ENCODE peak calls at places on chromosomes 16 and 17, in four cellular contexts. One of them, this sample, is unnamed.

GRCh38 chr17:28093999-28094716 is 51.7 kb downstream of the NLK start:
- DNase-seq in SK-N-SH: no peak
- DNase-seq in A549: no peak
- DNase-seq in GM12878: no peak
- DNase-seq in this sample: no peak

GRCh38 chr17:8893059-8893458 is 25.6 kb upstream of the PIK3R6 start:
- DNase-seq in SK-N-SH: no peak
- DNase-seq in A549: no peak
- DNase-seq in GM12878: no peak
- DNase-seq in this sample: no peak

GRCh38 chr16:46736695-46737094 is 11.4 kb downstream of the MYLK3 start:
- DNase-seq in SK-N-SH: no peak
- DNase-seq in A549: no peak
- DNase-seq in GM12878: no peak
- DNase-seq in this sample: no peak

GRCh38 chr17:44022246-44022645 is 7.5 kb upstream of the TMEM101 start:
- DNase-seq in SK-N-SH: no peak
- DNase-seq in A549: no peak
- DNase-seq in GM12878: no peak
- DNase-seq in this sample: no peak

GRCh38 chr17:79224903-79225302 is 150.3 kb downstream of the ENGASE start:
- DNase-seq in SK-N-SH: no peak
- DNase-seq in A549: no peak
- DNase-seq in GM12878: no peak
- DNase-seq in this sample: no peak

GRCh38 chr16:80735846-80736245 is 68.6 kb downstream of the CDYL2 start:
- DNase-seq in SK-N-SH: no peak
- DNase-seq in A549: no peak
- DNase-seq in GM12878: no peak
- DNase-seq in this sample: peak

GRCh38 chr17:77208856-77209255 is 68.1 kb downstream of the SEC14L1 start:
- DNase-seq in SK-N-SH: no peak
- DNase-seq in A549: no peak
- DNase-seq in GM12878: no peak
- DNase-seq in this sample: no peak

GRCh38 chr17:59786536-59787319 is 79.3 kb downstream of the VMP1 start:
- DNase-seq in SK-N-SH: peak
- DNase-seq in A549: peak
- DNase-seq in GM12878: peak
- DNase-seq in this sample: peak

GRCh38 chr17:4604111-4604644 is 19.8 kb downstream of the SMTNL2 start:
- DNase-seq in SK-N-SH: peak
- DNase-seq in A549: no peak
- DNase-seq in GM12878: no peak
- DNase-seq in this sample: no peak

GRCh38 chr16:23673971-23674614 is 4.6 kb upstream of the PLK1 start:
- DNase-seq in SK-N-SH: no peak
- DNase-seq in A549: no peak
- DNase-seq in GM12878: no peak
- DNase-seq in this sample: peak

GRCh38 chr17:80071116-80071980 is 30.0 kb upstream of the GAA start:
- DNase-seq in SK-N-SH: no peak
- DNase-seq in A549: no peak
- DNase-seq in GM12878: no peak
- DNase-seq in this sample: peak

GRCh38 chr16:58628845-58629680 is 563 bp downstream of the CNOT1 start:
- DNase-seq in SK-N-SH: no peak
- DNase-seq in A549: peak
- DNase-seq in GM12878: peak
- DNase-seq in this sample: peak

GRCh38 chr16:65663774-65664173 is 541.9 kb upstream of the CDH11 start:
- DNase-seq in SK-N-SH: no peak
- DNase-seq in A549: no peak
- DNase-seq in GM12878: no peak
- DNase-seq in this sample: no peak

GRCh38 chr17:19720631-19721426 is 4.4 kb upstream of the SLC47A2 start:
- DNase-seq in SK-N-SH: no peak
- DNase-seq in A549: no peak
- DNase-seq in GM12878: no peak
- DNase-seq in this sample: peak

GRCh38 chr16:12470311-12471229 is 333.1 kb downstream of the CPPED1 start:
- DNase-seq in SK-N-SH: no peak
- DNase-seq in A549: no peak
- DNase-seq in GM12878: no peak
- DNase-seq in this sample: no peak

GRCh38 chr16:67758006-67758405 is 38.9 kb upstream of the GFOD2 start:
- DNase-seq in SK-N-SH: no peak
- DNase-seq in A549: no peak
- DNase-seq in GM12878: no peak
- DNase-seq in this sample: no peak

GRCh38 chr17:41973457-41973856 is 6.9 kb downstream of the CNP start:
- DNase-seq in SK-N-SH: no peak
- DNase-seq in A549: no peak
- DNase-seq in GM12878: no peak
- DNase-seq in this sample: no peak

GRCh38 chr16:30876867-30877266 is 17.0 kb downstream of the BCL7C start:
- DNase-seq in SK-N-SH: peak
- DNase-seq in A549: peak
- DNase-seq in GM12878: no peak
- DNase-seq in this sample: peak

GRCh38 chr17:69327060-69327831 is at the start of gene ABCA5:
- DNase-seq in SK-N-SH: peak
- DNase-seq in A549: peak
- DNase-seq in GM12878: peak
- DNase-seq in this sample: peak

GRCh38 chr16:749010-749409 is 8.2 kb upstream of the CIAO3 start:
- DNase-seq in SK-N-SH: no peak
- DNase-seq in A549: no peak
- DNase-seq in GM12878: no peak
- DNase-seq in this sample: no peak

GRCh38 chr16:2325791-2326190 is 14.7 kb downstream of the ABCA3 start:
- DNase-seq in SK-N-SH: no peak
- DNase-seq in A549: no peak
- DNase-seq in GM12878: no peak
- DNase-seq in this sample: no peak

GRCh38 chr16:67150833-67151396 is at the start of gene B3GNT9:
- DNase-seq in SK-N-SH: peak
- DNase-seq in A549: peak
- DNase-seq in GM12878: no peak
- DNase-seq in this sample: peak

GRCh38 chr16:84039696-84040095 is 2.9 kb downstream of the SLC38A8 start:
- DNase-seq in SK-N-SH: no peak
- DNase-seq in A549: no peak
- DNase-seq in GM12878: no peak
- DNase-seq in this sample: no peak

GRCh38 chr16:89286096-89286495 is 68.6 kb downstream of the ZNF778 start:
- DNase-seq in SK-N-SH: no peak
- DNase-seq in A549: no peak
- DNase-seq in GM12878: no peak
- DNase-seq in this sample: no peak

GRCh38 chr16:57688987-57689771 is 5.4 kb upstream of the DRC7 start:
- DNase-seq in SK-N-SH: peak
- DNase-seq in A549: no peak
- DNase-seq in GM12878: no peak
- DNase-seq in this sample: no peak

GRCh38 chr17:57572062-57572461 is 173.0 kb downstream of the CCDC182 start:
- DNase-seq in SK-N-SH: no peak
- DNase-seq in A549: no peak
- DNase-seq in GM12878: no peak
- DNase-seq in this sample: no peak

GRCh38 chr16:14298374-14299122 is 227.4 kb downstream of the MRTFB start:
- DNase-seq in SK-N-SH: no peak
- DNase-seq in A549: no peak
- DNase-seq in GM12878: no peak
- DNase-seq in this sample: no peak

GRCh38 chr16:20598832-20599469 is 22.8 kb upstream of the ACSM2B start:
- DNase-seq in SK-N-SH: no peak
- DNase-seq in A549: no peak
- DNase-seq in GM12878: no peak
- DNase-seq in this sample: peak

GRCh38 chr16:84277244-84277823 is 17.3 kb upstream of the WFDC1 start:
- DNase-seq in SK-N-SH: peak
- DNase-seq in A549: peak
- DNase-seq in GM12878: no peak
- DNase-seq in this sample: peak

GRCh38 chr17:48576479-48577309 is 1.5 kb downstream of the HOXB4 start:
- DNase-seq in SK-N-SH: no peak
- DNase-seq in A549: no peak
- DNase-seq in GM12878: no peak
- DNase-seq in this sample: no peak

GRCh38 chr17:78946631-78947030 is 21.4 kb upstream of the TIMP2 start:
- DNase-seq in SK-N-SH: no peak
- DNase-seq in A549: no peak
- DNase-seq in GM12878: no peak
- DNase-seq in this sample: no peak

GRCh38 chr16:82358161-82358560 is 188.1 kb upstream of the MPHOSPH6 start:
- DNase-seq in SK-N-SH: no peak
- DNase-seq in A549: no peak
- DNase-seq in GM12878: no peak
- DNase-seq in this sample: no peak

GRCh38 chr17:62134397-62134796 is 69.3 kb upstream of the MED13 start:
- DNase-seq in SK-N-SH: no peak
- DNase-seq in A549: peak
- DNase-seq in GM12878: no peak
- DNase-seq in this sample: no peak

GRCh38 chr17:48241131-48241591 is 133.6 kb downstream of the SNX11 start:
- DNase-seq in SK-N-SH: no peak
- DNase-seq in A549: peak
- DNase-seq in GM12878: peak
- DNase-seq in this sample: no peak

DNA sequence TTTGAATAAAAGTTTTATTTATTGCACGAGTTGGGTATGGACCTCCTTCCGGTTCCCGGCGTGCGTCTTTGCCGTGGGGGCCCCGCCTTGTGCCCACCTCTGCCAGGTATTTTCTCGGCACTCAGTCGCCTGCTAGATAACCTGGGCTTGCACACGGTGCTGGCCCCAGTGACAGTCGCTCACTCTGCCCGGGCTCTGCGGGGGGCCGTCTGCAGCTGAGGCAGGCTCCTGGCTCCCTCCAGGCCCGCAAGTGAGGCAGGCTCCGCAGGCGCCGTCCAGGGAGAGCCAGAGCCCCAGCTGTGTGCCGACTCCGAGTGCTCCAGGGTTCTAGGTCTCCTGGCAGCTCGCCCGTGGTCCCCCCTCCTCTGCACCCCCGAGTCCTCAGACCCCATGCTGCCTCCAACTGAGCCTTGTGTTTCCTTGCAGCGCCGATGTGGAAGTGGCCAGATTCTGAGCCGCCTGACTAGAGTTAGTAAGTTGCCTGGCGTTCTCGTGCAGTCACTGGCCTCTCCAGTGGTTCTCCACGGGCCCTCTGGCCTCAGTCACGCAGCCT is 54.7 kb upstream of the PVALEF start:
- DNase-seq in SK-N-SH: no peak
- DNase-seq in A549: no peak
- DNase-seq in GM12878: no peak
- DNase-seq in this sample: no peak
- TF ChIP-seq PBX3 in SK-N-SH: no peak
- TF ChIP-seq PBX3 in A549: no peak
- TF ChIP-seq PBX3 in GM12878: no peak
- TF ChIP-seq PBX3 in this sample: no peak

GRCh38 chr16:86903068-86903467 is 324.7 kb downstream of the FOXL1 start:
- DNase-seq in SK-N-SH: no peak
- DNase-seq in A549: no peak
- DNase-seq in GM12878: no peak
- DNase-seq in this sample: no peak
- TF ChIP-seq PBX3 in SK-N-SH: no peak
- TF ChIP-seq PBX3 in A549: no peak
- TF ChIP-seq PBX3 in GM12878: no peak
- TF ChIP-seq PBX3 in this sample: no peak

GRCh38 chr17:31492880-31493655 is 101.6 kb downstream of the RAB11FIP4 start:
- DNase-seq in SK-N-SH: no peak
- DNase-seq in A549: no peak
- DNase-seq in GM12878: peak
- DNase-seq in this sample: no peak
- TF ChIP-seq PBX3 in SK-N-SH: no peak
- TF ChIP-seq PBX3 in A549: no peak
- TF ChIP-seq PBX3 in GM12878: no peak
- TF ChIP-seq PBX3 in this sample: no peak

GRCh38 chr17:6005939-6006338 is 64.2 kb upstream of the WSCD1 start:
- DNase-seq in SK-N-SH: no peak
- DNase-seq in A549: no peak
- DNase-seq in GM12878: no peak
- DNase-seq in this sample: no peak

GRCh38 chr17:6011241-6011640 is 58.9 kb upstream of the WSCD1 start:
- DNase-seq in SK-N-SH: no peak
- DNase-seq in A549: no peak
- DNase-seq in GM12878: no peak
- DNase-seq in this sample: no peak
- TF ChIP-seq PBX3 in SK-N-SH: no peak
- TF ChIP-seq PBX3 in A549: no peak
- TF ChIP-seq PBX3 in GM12878: no peak
- TF ChIP-seq PBX3 in this sample: no peak

This sample was measured in HepG2.